ENCODE peak calls at places on chromosomes 13 and 19, in four cellular contexts. C, O, G and B are unnamed samples.

GRCh38 chr13:49303533-49304252 is 56.0 kb downstream of the CDADC1 start:
- DNase-seq in C (no peak), O (no peak), G (no peak), B (peak; percentile 54)

GRCh38 chr19:38284422-38284821 is 19.6 kb upstream of the C19orf33 start:
- DNase-seq in C (no peak), O (no peak), G (no peak), B (no peak)

GRCh38 chr19:54451997-54452396 is 3.0 kb downstream of the LENG8 start:
- DNase-seq in C (no peak), O (no peak), G (no peak), B (no peak)

GRCh38 chr19:19304186-19304975 is 15.9 kb downstream of the SUGP1 start:
- DNase-seq in C (no peak), O (peak; percentile 76), G (no peak), B (no peak)

GRCh38 chr19:30630289-30631034 is 258.3 kb downstream of the ZNF536 start:
- DNase-seq in C (no peak), O (no peak), G (no peak), B (no peak)

GRCh38 chr13:36363464-36363863 is 17.3 kb upstream of the SPART start:
- DNase-seq in C (no peak), O (no peak), G (no peak), B (no peak)

GRCh38 chr13:95038949-95039348 is 262.3 kb downstream of the ABCC4 start:
- DNase-seq in C (no peak), O (no peak), G (no peak), B (no peak)

GRCh38 chr19:4059493-4059880 is 7.2 kb downstream of the ZBTB7A start:
- DNase-seq in C (no peak), O (no peak), G (no peak), B (no peak)

GRCh38 chr19:2047449-2048103 is 3.5 kb downstream of the MKNK2 start:
- DNase-seq in C (no peak), O (peak; percentile 71), G (no peak), B (peak; percentile 57)

GRCh38 chr13:101451641-101452040 is 834 bp upstream of the ITGBL1 start:
- DNase-seq in C (no peak), O (no peak), G (no peak), B (peak; percentile 71)

GRCh38 chr19:10105241-10106099 is 692 bp upstream of the PPAN start:
- DNase-seq in C (peak; percentile 50), O (no peak), G (no peak), B (no peak)

GRCh38 chr19:10891360-10892108 is 20.2 kb downstream of the CARM1 start:
- DNase-seq in C (no peak), O (peak; percentile 50), G (no peak), B (peak; percentile 89)

GRCh38 chr13:100540621-100541020 is 48.0 kb downstream of the GGACT start:
- DNase-seq in C (no peak), O (no peak), G (peak; percentile 30), B (no peak)

GRCh38 chr13:33649212-33649917 is 168.6 kb upstream of the RFC3 start:
- DNase-seq in C (no peak), O (no peak), G (peak; percentile 6), B (no peak)

GRCh38 chr13:98396071-98396710 is 180.7 kb downstream of the STK24 start:
- DNase-seq in C (no peak), O (peak; percentile 23), G (peak; percentile 6), B (no peak)

GRCh38 chr19:31548941-31549340 is 199.7 kb upstream of the TSHZ3 start:
- DNase-seq in C (no peak), O (peak; percentile 8), G (peak; percentile 44), B (no peak)

GRCh38 chr19:17136026-17136425 is 60.4 kb downstream of the MYO9B start:
- DNase-seq in C (no peak), O (peak; percentile 40), G (no peak), B (no peak)

GRCh38 chr13:113129921-113130750 is 7.5 kb downstream of the F10 start:
- DNase-seq in C (no peak), O (no peak), G (no peak), B (no peak)

GRCh38 chr19:1860133-1860775 is 3.1 kb downstream of the KLF16 start:
- DNase-seq in C (no peak), O (peak; percentile 91), G (peak; percentile 81), B (peak; percentile 75)

GRCh38 chr13:114148521-114148855 is 16.1 kb upstream of the RASA3 start:
- DNase-seq in C (peak; percentile 72), O (no peak), G (no peak), B (no peak)

GRCh38 chr19:47660435-47660832 is 51.5 kb downstream of the BICRA start:
- DNase-seq in C (no peak), O (peak; percentile 31), G (no peak), B (peak; percentile 61)

GRCh38 chr19:1295169-1296012 is 9.7 kb downstream of the EFNA2 start:
- DNase-seq in C (peak; percentile 22), O (no peak), G (no peak), B (no peak)

GRCh38 chr19:43826787-43827754 is at the start of gene ZNF283:
- DNase-seq in C (peak; percentile 52), O (peak; percentile 96), G (peak; percentile 89), B (peak; percentile 92)

GRCh38 chr13:46885018-46885417 is 11.8 kb downstream of the HTR2A start:
- DNase-seq in C (no peak), O (no peak), G (peak; percentile 49), B (peak; percentile 55)

GRCh38 chr19:52369463-52370340 is at the start of gene ZNF880:
- DNase-seq in C (peak; percentile 77), O (peak; percentile 97), G (peak; percentile 89), B (peak; percentile 71)

GRCh38 chr13:46535822-46536221 is 17.1 kb upstream of the LRCH1 start:
- DNase-seq in C (no peak), O (no peak), G (peak; percentile 10), B (no peak)

GRCh38 chr19:33125929-33126388 is 6.0 kb upstream of the WDR88 start:
- DNase-seq in C (no peak), O (peak; percentile 77), G (peak; percentile 69), B (peak; percentile 53)

GRCh38 chr19:29537181-29537580 is 11.4 kb downstream of the VSTM2B start:
- DNase-seq in C (no peak), O (no peak), G (no peak), B (no peak)

GRCh38 chr19:39677931-39678889 is 22.5 kb downstream of the LGALS16 start:
- DNase-seq in C (no peak), O (no peak), G (peak; percentile 39), B (peak; percentile 16)

GRCh38 chr19:35936738-35937268 is 629 bp downstream of the LRFN3 start:
- DNase-seq in C (no peak), O (no peak), G (no peak), B (no peak)

GRCh38 chr19:43784981-43785808 is 4.4 kb upstream of the KCNN4 start:
- DNase-seq in C (no peak), O (peak; percentile 81), G (peak; percentile 67), B (peak; percentile 65)

GRCh38 chr19:44869728-44870470 is 21.2 kb upstream of the TOMM40 start:
- DNase-seq in C (no peak), O (peak; percentile 92), G (peak; percentile 84), B (no peak)

GRCh38 chr13:50127017-50127725 is 111.9 kb downstream of the KCNRG start:
- DNase-seq in C (no peak), O (peak; percentile 46), G (peak; percentile 50), B (no peak)

GRCh38 chr13:23778007-23778687 is 111.1 kb downstream of the MIPEP start:
- DNase-seq in C (no peak), O (no peak), G (peak; percentile 83), B (peak; percentile 19)

GRCh38 chr19:46731007-46731501 is 14.1 kb upstream of the PRKD2 start:
- DNase-seq in C (no peak), O (peak; percentile 96), G (peak; percentile 94), B (peak; percentile 84)

GRCh38 chr13:30061217-30061616 is 210.8 kb upstream of the UBL3 start:
- DNase-seq in C (no peak), O (no peak), G (peak; percentile 16), B (peak; percentile 10)

GRCh38 chr19:49906879-49907564 is 10.3 kb upstream of the IL4I1 start:
- DNase-seq in C (no peak), O (no peak), G (no peak), B (no peak)